ENCODE peak calls at places on chromosomes 1 and 21, in five cellular contexts. R, I, B, F and Q are unnamed samples.

GRCh38 chr1:19044975-19045831 is 88.7 kb upstream of the IFFO2 start:
- DNase-seq in R (peak; percentile 11), I (peak; percentile 84), B (no peak), F (no peak), Q (no peak)

GRCh38 chr21:44413566-44414290 is 41.6 kb upstream of the LRRC3 start:
- DNase-seq in R (peak; percentile 26), I (no peak), B (no peak), F (no peak), Q (no peak)

GRCh38 chr21:26137379-26138060 is 33.0 kb downstream of the APP start:
- DNase-seq in R (no peak), I (no peak), B (no peak), F (no peak), Q (no peak)

GRCh38 chr1:30321996-30322858 is 401.2 kb downstream of the MATN1 start:
- DNase-seq in R (no peak), I (no peak), B (no peak), F (no peak), Q (no peak)

GRCh38 chr1:43930168-43930948 is 3.2 kb upstream of the ARTN start:
- DNase-seq in R (no peak), I (no peak), B (peak; percentile 48), F (no peak), Q (peak; percentile 74)

GRCh38 chr1:31102501-31102950 is 37.0 kb upstream of the PUM1 start:
- DNase-seq in R (no peak), I (peak; percentile 56), B (no peak), F (no peak), Q (no peak)

GRCh38 chr1:162554258-162554657 is 7.3 kb upstream of the UAP1 start:
- DNase-seq in R (no peak), I (no peak), B (no peak), F (no peak), Q (no peak)

GRCh38 chr1:53350853-53351767 is 23.2 kb upstream of the LRP8 start:
- DNase-seq in R (peak; percentile 1), I (no peak), B (no peak), F (no peak), Q (no peak)

GRCh38 chr1:3993606-3994375 is 93.7 kb upstream of the C1orf174 start:
- DNase-seq in R (peak; percentile 7), I (no peak), B (no peak), F (no peak), Q (no peak)

GRCh38 chr1:245604979-245605378 is 450.2 kb downstream of the KIF26B start:
- DNase-seq in R (no peak), I (no peak), B (no peak), F (no peak), Q (no peak)

DNA sequence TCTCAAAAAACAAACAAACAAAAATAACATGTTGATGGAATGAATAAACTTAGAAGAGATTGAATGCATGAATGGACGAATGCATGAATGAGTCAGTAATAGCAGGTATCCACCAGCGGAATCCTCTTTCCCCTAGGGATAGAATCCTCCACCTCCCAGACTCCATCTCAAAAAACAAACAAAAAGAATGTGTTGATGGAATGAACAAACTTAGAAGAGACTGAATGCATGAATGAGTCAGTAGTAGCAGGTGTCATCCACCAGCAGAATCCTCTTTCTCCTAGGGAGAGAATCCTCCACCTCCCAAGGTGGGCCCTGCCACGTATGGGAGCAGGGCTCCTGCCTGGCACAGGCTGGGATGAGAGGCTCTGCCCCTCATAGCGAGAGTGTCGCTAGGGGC is 26.8 kb upstream of the RNF19B start:
- DNase-seq in R (no peak), I (no peak), B (no peak), F (peak; percentile 40), Q (no peak)
- H3K4me1 ChIP-seq in R (peaks cover 10% of the 10 kb centered on the region), I (peaks cover 44% of the 10 kb centered on the region), B (no peaks in the 10 kb centered on the region), F (peaks cover 50% of the 10 kb centered on the region), Q (peaks cover 37% of the 10 kb centered on the region)

DNA sequence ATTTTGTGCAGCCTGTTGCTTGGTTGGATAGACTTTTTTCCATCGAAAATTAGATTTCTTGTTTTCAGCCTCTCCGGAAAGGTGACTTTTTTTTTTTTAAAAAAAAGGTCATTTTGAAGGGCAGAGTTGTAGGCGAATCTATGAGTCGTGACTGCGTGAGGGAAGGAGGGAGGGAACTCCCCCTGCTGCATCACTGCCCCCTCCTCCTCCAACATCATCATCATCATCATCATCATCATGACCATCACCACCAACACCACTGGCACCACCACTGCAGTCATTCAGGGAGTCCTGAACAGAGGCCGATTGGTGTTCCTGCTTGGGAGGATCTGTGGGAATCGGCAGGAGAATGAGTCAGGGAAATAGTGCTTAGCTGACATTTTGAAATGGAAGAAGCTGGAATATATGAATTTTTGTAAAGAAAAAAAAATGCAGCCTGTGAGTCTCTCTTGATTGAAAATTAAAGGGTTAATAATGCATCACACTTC is 1.2 kb downstream of the ATP1B1 start:
- DNase-seq in R (peak; percentile 41), I (peak; percentile 65), B (no peak), F (no peak), Q (no peak)
- H3K4me1 ChIP-seq in R (peaks cover 11% of the 10 kb centered on the region), I (peaks cover 61% of the 10 kb centered on the region), B (peaks cover 14% of the 10 kb centered on the region), F (peaks cover 49% of the 10 kb centered on the region), Q (peaks cover 5% of the 10 kb centered on the region)

GRCh38 chr1:181397841-181398240 is 85.5 kb upstream of the CACNA1E start:
- DNase-seq in R (no peak), I (no peak), B (no peak), F (no peak), Q (no peak)
- H3K4me1 ChIP-seq in R (no peaks in the 10 kb centered on the region), I (no peaks in the 10 kb centered on the region), B (no peaks in the 10 kb centered on the region), F (no peaks in the 10 kb centered on the region), Q (no peaks in the 10 kb centered on the region)

GRCh38 chr21:42194863-42195262 is 24.1 kb upstream of the ABCG1 start:
- DNase-seq in R (no peak), I (no peak), B (no peak), F (no peak), Q (no peak)

GRCh38 chr21:42193131-42193671 is 25.7 kb upstream of the ABCG1 start:
- DNase-seq in R (no peak), I (peak; percentile 3), B (no peak), F (no peak), Q (no peak)

GRCh38 chr21:42193721-42194120 is 25.2 kb upstream of the ABCG1 start:
- DNase-seq in R (no peak), I (no peak), B (no peak), F (no peak), Q (no peak)

GRCh38 chr21:42191978-42192595 is 26.9 kb upstream of the ABCG1 start:
- DNase-seq in R (no peak), I (no peak), B (no peak), F (no peak), Q (no peak)

DNA sequence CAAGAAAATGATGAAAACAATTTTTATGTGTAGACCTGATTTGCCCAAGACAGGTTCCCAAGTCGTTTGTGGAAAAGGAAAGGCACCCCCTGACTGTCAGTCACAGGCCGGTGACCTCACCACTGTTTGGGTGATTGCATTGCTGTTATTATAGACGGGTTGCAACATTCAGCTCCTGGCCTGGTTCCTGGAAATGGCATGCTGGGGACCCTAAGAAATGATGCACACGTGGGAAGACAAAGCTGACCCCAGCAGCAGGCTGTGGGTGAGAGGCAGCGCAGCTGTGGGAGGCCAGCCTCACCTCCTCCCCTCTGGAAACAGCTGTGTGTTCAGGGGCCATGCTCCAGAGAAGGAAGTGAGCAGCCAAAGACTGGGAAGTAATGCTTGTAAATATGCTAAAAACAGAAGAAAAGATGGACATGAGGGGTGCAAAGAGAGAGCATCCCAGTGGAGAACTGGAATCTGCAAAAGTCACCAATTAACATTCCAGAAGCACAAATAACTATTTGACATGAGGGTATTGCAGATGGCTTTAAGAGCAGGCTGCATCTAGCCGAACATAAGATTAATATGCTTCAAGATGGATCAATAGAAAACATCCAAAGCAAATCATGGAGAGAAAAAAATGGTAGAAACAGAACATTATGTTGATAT is 23.4 kb upstream of the ABCG1 start:
- DNase-seq in R (no peak), I (no peak), B (no peak), F (no peak), Q (no peak)
- H3K4me1 ChIP-seq in R (peaks cover 5% of the 10 kb centered on the region), I (peaks cover 7% of the 10 kb centered on the region), B (peaks cover 20% of the 10 kb centered on the region), F (peaks cover 27% of the 10 kb centered on the region), Q (peaks cover 6% of the 10 kb centered on the region)

GRCh38 chr1:201703646-201704438 is 125.1 kb upstream of the IPO9 start:
- DNase-seq in R (peak; percentile 88), I (peak; percentile 54), B (peak; percentile 87), F (peak; percentile 85), Q (peak; percentile 90)
- H3K4me1 ChIP-seq in R (no peaks in the 10 kb centered on the region), I (peaks cover 42% of the 10 kb centered on the region), B (peaks cover 30% of the 10 kb centered on the region), F (peaks cover 21% of the 10 kb centered on the region), Q (no peaks in the 10 kb centered on the region)

DNA sequence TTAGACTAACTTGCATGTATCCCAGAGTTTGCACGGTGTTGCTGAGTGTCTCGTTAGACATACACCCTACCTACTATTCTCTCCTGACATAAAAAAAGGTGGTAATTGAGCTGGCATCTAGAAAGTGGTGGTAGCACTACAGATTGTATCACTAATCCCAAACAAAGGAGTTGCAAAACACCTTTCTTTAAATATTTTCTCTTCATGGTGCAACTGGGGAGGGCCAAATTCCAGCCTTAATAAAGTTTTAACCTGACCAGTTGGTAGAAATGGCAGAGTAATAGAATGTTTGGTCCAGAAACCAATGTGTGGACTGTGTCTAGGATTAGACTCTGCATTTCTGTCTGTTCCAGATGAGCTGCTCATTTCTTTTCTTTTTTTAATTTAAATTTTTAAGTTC is 40.0 kb downstream of the NFIA start:
- DNase-seq in R (no peak), I (no peak), B (no peak), F (no peak), Q (no peak)
- H3K4me1 ChIP-seq in R (peaks cover 2% of the 10 kb centered on the region), I (no peaks in the 10 kb centered on the region), B (peaks cover 77% of the 10 kb centered on the region), F (peaks cover 71% of the 10 kb centered on the region), Q (peaks cover 63% of the 10 kb centered on the region)

GRCh38 chr1:226976671-226977287 is 36.7 kb downstream of the COQ8A start:
- DNase-seq in R (peak; percentile 29), I (no peak), B (no peak), F (no peak), Q (no peak)
- H3K4me1 ChIP-seq in R (peaks cover 23% of the 10 kb centered on the region), I (no peaks in the 10 kb centered on the region), B (no peaks in the 10 kb centered on the region), F (peaks cover 3% of the 10 kb centered on the region), Q (no peaks in the 10 kb centered on the region)